ENCODE peak calls at places on chromosomes 1 and 21, in four cellular contexts. One of them, this sample, is unnamed.

GRCh38 chr1:240107058-240107684 is 15.5 kb downstream of the FMN2 start:
- DNase-seq in activated CD8-positive, alpha-beta memory T cell treated with anti-CD3 and anti-CD28 coated beads, Interleukin-2, amount 50 U/mL, for 48 hours: no peak
- DNase-seq in Right ventricle myocardium inferior: no peak
- DNase-seq in cardiac fibroblast: no peak
- DNase-seq in this sample: no peak

GRCh38 chr1:237962985-237963384 is 72.3 kb upstream of the ZP4 start:
- DNase-seq in activated CD8-positive, alpha-beta memory T cell treated with anti-CD3 and anti-CD28 coated beads, Interleukin-2, amount 50 U/mL, for 48 hours: no peak
- DNase-seq in Right ventricle myocardium inferior: no peak
- DNase-seq in cardiac fibroblast: no peak
- DNase-seq in this sample: no peak

GRCh38 chr1:201050515-201051277 is 27.2 kb upstream of the KIF21B start:
- DNase-seq in activated CD8-positive, alpha-beta memory T cell treated with anti-CD3 and anti-CD28 coated beads, Interleukin-2, amount 50 U/mL, for 48 hours: no peak
- DNase-seq in Right ventricle myocardium inferior: peak; percentile 22
- DNase-seq in cardiac fibroblast: peak; percentile 11
- DNase-seq in this sample: no peak

GRCh38 chr21:41451753-41452676 is 26.0 kb downstream of the MX1 start:
- DNase-seq in activated CD8-positive, alpha-beta memory T cell treated with anti-CD3 and anti-CD28 coated beads, Interleukin-2, amount 50 U/mL, for 48 hours: no peak
- DNase-seq in Right ventricle myocardium inferior: no peak
- DNase-seq in cardiac fibroblast: no peak
- DNase-seq in this sample: no peak

GRCh38 chr1:25724986-25725385 is 75.0 kb upstream of the SELENON start:
- DNase-seq in activated CD8-positive, alpha-beta memory T cell treated with anti-CD3 and anti-CD28 coated beads, Interleukin-2, amount 50 U/mL, for 48 hours: no peak
- DNase-seq in Right ventricle myocardium inferior: no peak
- DNase-seq in cardiac fibroblast: no peak
- DNase-seq in this sample: no peak

GRCh38 chr21:25385912-25386474 is 221.3 kb downstream of the MRPL39 start:
- DNase-seq in activated CD8-positive, alpha-beta memory T cell treated with anti-CD3 and anti-CD28 coated beads, Interleukin-2, amount 50 U/mL, for 48 hours: no peak
- DNase-seq in Right ventricle myocardium inferior: peak; percentile 30
- DNase-seq in cardiac fibroblast: peak; percentile 78
- DNase-seq in this sample: no peak

GRCh38 chr1:195908121-195908520 is 700.1 kb downstream of the KCNT2 start:
- DNase-seq in activated CD8-positive, alpha-beta memory T cell treated with anti-CD3 and anti-CD28 coated beads, Interleukin-2, amount 50 U/mL, for 48 hours: no peak
- DNase-seq in Right ventricle myocardium inferior: no peak
- DNase-seq in cardiac fibroblast: peak; percentile 5
- DNase-seq in this sample: no peak

GRCh38 chr1:6198646-6199297 is 623 bp downstream of the RPL22 start:
- DNase-seq in activated CD8-positive, alpha-beta memory T cell treated with anti-CD3 and anti-CD28 coated beads, Interleukin-2, amount 50 U/mL, for 48 hours: peak; percentile 78
- DNase-seq in Right ventricle myocardium inferior: no peak
- DNase-seq in cardiac fibroblast: no peak
- DNase-seq in this sample: no peak

GRCh38 chr1:197195100-197195499 is 48.6 kb upstream of the ASPM start:
- DNase-seq in activated CD8-positive, alpha-beta memory T cell treated with anti-CD3 and anti-CD28 coated beads, Interleukin-2, amount 50 U/mL, for 48 hours: no peak
- DNase-seq in Right ventricle myocardium inferior: no peak
- DNase-seq in cardiac fibroblast: no peak
- DNase-seq in this sample: no peak

This sample was measured in left lobe of liver.